ENCODE peak calls at places on chromosome 10, in four cellular contexts. D is heart left ventricle, G is endothelial cell, B is GM12865. V is an unnamed sample.

GRCh38 chr10:123140164-123140982 is 4.6 kb downstream of the HMX3 start:
- DNase-seq in D (no peak), B (no peak), G (no peak), V (peak)

GRCh38 chr10:124622158-124622557 is 122.0 kb downstream of the FAM53B start:
- DNase-seq in D (no peak), G (no peak), B (no peak), V (no peak)

GRCh38 chr10:17851611-17852010 is 42.5 kb downstream of the MRC1 start:
- DNase-seq in B (no peak), D (peak), G (no peak), V (no peak)

GRCh38 chr10:36880898-36881297 is 244.5 kb upstream of the ANKRD30A start:
- DNase-seq in B (peak), G (no peak), D (no peak), V (no peak)

GRCh38 chr10:43110318-43111071 is 27.8 kb upstream of the CSGALNACT2 start:
- DNase-seq in B (peak), G (no peak), D (no peak), V (no peak)

GRCh38 chr10:34397324-34397723 is 417.8 kb downstream of the PARD3 start:
- DNase-seq in B (no peak), G (no peak), D (no peak), V (no peak)

GRCh38 chr10:44801383-44802327 is 109.5 kb upstream of the TMEM72 start:
- DNase-seq in B (no peak), D (peak), G (no peak), V (no peak)

GRCh38 chr10:132418520-132419416 is 21.8 kb downstream of the PWWP2B start:
- DNase-seq in D (peak), G (no peak), B (no peak), V (peak)

GRCh38 chr10:33122014-33122788 is 164.2 kb upstream of the ITGB1 start:
- DNase-seq in D (no peak), G (no peak), B (no peak), V (no peak)

GRCh38 chr10:96512524-96512991 is 1.2 kb downstream of the TLL2 start:
- DNase-seq in G (peak), B (peak), D (no peak), V (peak)

GRCh38 chr10:26432938-26433337 is 5.2 kb upstream of the APBB1IP start:
- DNase-seq in D (no peak), G (no peak), B (no peak), V (no peak)

GRCh38 chr10:76433161-76434005 is 1002.0 kb downstream of the LRMDA start:
- DNase-seq in B (no peak), G (no peak), D (no peak), V (no peak)
- TF ChIP-seq CTCF in B (no peak), G (no peak), D (no peak), V (no peak)

GRCh38 chr10:91653214-91653875 is 20.5 kb upstream of the PPP1R3C start:
- DNase-seq in D (no peak), B (no peak), G (no peak), V (no peak)
- TF ChIP-seq CTCF in D (no peak), B (no peak), G (no peak), V (no peak)

DNA sequence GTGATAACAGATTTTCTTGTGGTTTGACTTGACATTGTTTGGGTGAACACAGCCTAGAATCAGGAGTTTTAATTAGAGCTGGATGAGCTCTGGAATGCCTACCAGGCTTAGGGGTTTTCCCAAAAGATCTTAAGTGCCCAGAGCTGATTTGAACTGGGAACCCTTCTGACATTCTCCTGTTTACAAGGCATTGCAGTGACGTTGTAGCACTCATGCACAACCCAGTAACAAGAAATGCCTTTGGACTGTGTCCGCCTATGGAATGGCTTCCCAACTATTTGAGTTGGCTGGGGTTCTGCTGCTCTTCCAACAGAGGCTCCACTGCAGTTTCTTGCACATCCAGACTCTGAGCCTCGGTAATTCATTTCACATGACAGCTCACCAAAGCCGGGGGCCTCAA is 76.7 kb upstream of the MKX start:
- DNase-seq in D (no peak), B (no peak), G (no peak), V (no peak)
- TF ChIP-seq CTCF in D (no peak), B (no peak), G (no peak), V (no peak)

DNA sequence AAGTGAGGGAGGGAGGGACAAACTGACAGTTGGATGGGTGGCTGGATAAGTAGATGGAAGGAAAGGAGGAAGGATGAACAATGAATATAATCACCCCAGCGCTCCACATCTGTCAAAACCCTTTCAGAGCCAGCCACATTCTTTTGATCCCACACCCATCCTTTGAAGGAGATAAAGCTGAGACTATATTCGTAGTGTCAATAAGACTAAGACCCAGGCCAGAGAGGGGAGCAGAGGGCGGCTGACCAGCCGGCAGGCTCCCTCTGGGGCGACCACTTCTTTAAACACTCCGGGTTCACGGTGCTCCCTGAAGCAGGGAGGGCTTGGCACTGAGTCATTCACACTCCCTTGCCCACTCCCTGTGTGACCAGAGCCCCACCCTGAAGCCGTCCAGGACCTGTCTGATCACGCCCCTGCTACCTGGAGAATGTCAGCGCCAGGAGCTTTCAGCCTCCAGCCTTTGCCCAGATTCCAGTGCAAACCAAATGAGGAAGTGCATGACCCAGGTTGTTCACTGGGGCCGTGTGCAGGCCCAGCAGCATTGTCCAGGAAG is 34.3 kb downstream of the UNC5B start:
- DNase-seq in G (no peak), D (peak), B (no peak), V (no peak)
- TF ChIP-seq CTCF in G (no peak), D (no peak), B (no peak), V (no peak)

GRCh38 chr10:84534168-84534567 is 205.8 kb downstream of the CCSER2 start:
- DNase-seq in D (no peak), B (no peak), G (no peak), V (no peak)
- TF ChIP-seq CTCF in D (peak), B (peak), G (no peak), V (no peak)